ENCODE peak calls at places on chromosomes 1 and 21, in five cellular contexts. F is K562, U is ovary, Q is stomach, P is A549. D is an unnamed sample.

GRCh38 chr1:223411309-223411708 is 18.1 kb downstream of the CCDC185 start:
- DNase-seq in P (no peak), U (no peak), F (no peak), Q (no peak), D (no peak)

GRCh38 chr1:98827041-98827440 is 165.5 kb downstream of the SNX7 start:
- DNase-seq in U (no peak), P (no peak), F (no peak), Q (no peak), D (no peak)

GRCh38 chr21:27818847-27819246 is 852.0 kb upstream of the ADAMTS5 start:
- DNase-seq in P (no peak), U (no peak), Q (no peak), F (no peak), D (no peak)

GRCh38 chr1:172278478-172278877 is 142.0 kb upstream of the C1orf105 start:
- DNase-seq in U (no peak), P (no peak), F (no peak), Q (no peak), D (no peak)

GRCh38 chr1:70438529-70438928 is 27.5 kb downstream of the CTH start:
- DNase-seq in P (no peak), Q (no peak), U (no peak), F (no peak), D (no peak)

GRCh38 chr1:157252473-157252872 is 114.3 kb upstream of the ETV3 start:
- DNase-seq in F (no peak), U (no peak), P (no peak), Q (no peak), D (no peak)

GRCh38 chr1:74324684-74325448 is 89.7 kb downstream of the TNNI3K start:
- DNase-seq in U (no peak), P (no peak), F (no peak), Q (no peak), D (no peak)

GRCh38 chr1:25360596-25361581 is 22.8 kb downstream of the TMEM50A start:
- DNase-seq in U (no peak), P (no peak), Q (no peak), F (peak), D (no peak)

GRCh38 chr1:171655215-171656116 is 3.0 kb upstream of the MYOC start:
- DNase-seq in P (peak), U (peak), F (peak), Q (peak), D (peak)

GRCh38 chr1:203607169-203607873 is 19.3 kb upstream of the ATP2B4 start:
- DNase-seq in Q (peak), U (peak), F (peak), P (no peak), D (no peak)

GRCh38 chr1:29136463-29136915 is 12.8 kb upstream of the TMEM200B start:
- DNase-seq in U (peak), P (no peak), Q (peak), F (peak), D (peak)

GRCh38 chr21:46585191-46585953 is 19.5 kb downstream of the S100B start:
- DNase-seq in U (no peak), F (no peak), Q (no peak), P (no peak), D (no peak)

DNA sequence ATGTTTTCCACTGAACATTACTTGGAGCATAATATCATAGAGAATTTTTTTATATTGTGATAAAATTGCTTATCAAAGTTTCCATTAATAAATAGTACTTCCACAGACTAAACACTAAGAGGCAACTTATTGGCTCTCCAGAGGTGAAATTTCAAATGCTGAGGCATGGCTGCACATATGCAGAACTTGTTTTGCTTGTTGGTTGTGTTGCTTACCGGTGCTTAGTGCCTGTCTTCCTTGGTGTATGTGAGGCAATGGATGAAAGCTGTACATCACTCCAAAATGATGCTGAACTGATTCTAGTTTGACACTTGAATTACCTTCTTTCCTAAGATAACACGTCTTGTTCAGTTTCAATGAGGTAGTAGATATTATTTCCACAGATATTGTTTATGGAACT is 29.8 kb upstream of the GPR52 start:
- DNase-seq in F (no peak), P (no peak), Q (no peak), U (no peak), D (no peak)
- TF ChIP-seq EP300 in F (no peak), P (no peak), Q (no peak), U (no peak), D (no peak)

DNA sequence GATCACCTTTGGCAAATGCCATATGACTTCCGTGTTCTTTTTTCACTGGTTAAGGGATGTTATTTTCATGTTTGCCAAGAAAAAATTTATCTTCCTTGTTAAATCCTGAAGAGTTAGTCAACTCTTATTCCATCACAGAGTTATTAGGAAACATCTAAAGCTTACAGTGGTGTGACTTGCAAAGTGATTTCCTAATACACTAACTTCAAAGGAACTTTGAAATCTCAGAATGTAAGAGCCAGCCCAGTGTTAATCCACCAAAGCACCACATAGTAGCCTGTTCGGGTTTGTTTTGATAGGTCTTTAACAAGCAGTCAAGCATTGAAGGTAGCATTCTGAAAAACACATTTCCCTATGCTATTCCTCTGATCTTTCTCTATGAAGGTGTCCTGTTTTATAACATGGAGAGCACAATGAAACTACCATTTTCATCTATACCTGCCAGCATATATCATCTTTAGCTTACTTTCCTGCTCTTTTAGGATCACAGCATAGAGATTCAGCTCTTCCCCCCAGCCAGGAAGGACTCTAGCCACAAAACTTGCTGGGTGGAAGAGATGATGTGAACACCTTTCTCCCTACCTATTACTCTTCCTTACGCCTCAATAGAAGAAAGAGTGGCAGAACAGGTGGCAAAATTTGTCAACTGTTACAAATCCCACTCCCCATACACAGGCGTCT is 82.4 kb upstream of the MAGI3 start:
- DNase-seq in U (no peak), P (no peak), Q (no peak), F (no peak), D (no peak)
- TF ChIP-seq EP300 in U (no peak), P (peak), Q (no peak), F (no peak), D (no peak)

GRCh38 chr1:27410709-27411108 is 18.3 kb downstream of the GPR3 start:
- DNase-seq in Q (no peak), P (no peak), F (no peak), U (no peak), D (no peak)
- TF ChIP-seq EP300 in Q (no peak), P (no peak), F (no peak), U (no peak), D (no peak)

GRCh38 chr1:237166593-237167077 is 124.7 kb downstream of the RYR2 start:
- DNase-seq in U (no peak), P (no peak), F (no peak), Q (no peak), D (no peak)

GRCh38 chr1:237170149-237170548 is 128.2 kb downstream of the RYR2 start:
- DNase-seq in F (no peak), U (no peak), P (no peak), Q (no peak), D (no peak)

GRCh38 chr1:237166031-237166430 is 124.0 kb downstream of the RYR2 start:
- DNase-seq in Q (no peak), P (no peak), U (no peak), F (no peak), D (no peak)

GRCh38 chr1:237164406-237165352 is 122.7 kb downstream of the RYR2 start:
- DNase-seq in U (no peak), P (no peak), F (no peak), Q (no peak), D (no peak)
- TF ChIP-seq EP300 in U (no peak), P (no peak), F (no peak), Q (no peak), D (no peak)

D was measured in SK-N-SH.